ENCODE peak calls at places on chromosomes 5 and 9, in four cellular contexts. One of them, this sample, is unnamed.

GRCh38 chr9:6902423-6902822 is 144.7 kb downstream of the KDM4C start:
- DNase-seq in stimulated activated naive CD8-positive, alpha-beta T cell treated with anti-CD3 and anti-CD28 coated beads, Interleukin-15, Interleukin-2, amounts not matched to agents 100 U/mL and 50 U/mL, for 24 hours: no peak
- DNase-seq in AG08396: no peak
- DNase-seq in HuH-7: no peak
- DNase-seq in this sample: no peak

GRCh38 chr5:113264061-113264460 is 170.7 kb downstream of the TSSK1B start:
- DNase-seq in stimulated activated naive CD8-positive, alpha-beta T cell treated with anti-CD3 and anti-CD28 coated beads, Interleukin-15, Interleukin-2, amounts not matched to agents 100 U/mL and 50 U/mL, for 24 hours: no peak
- DNase-seq in AG08396: no peak
- DNase-seq in HuH-7: no peak
- DNase-seq in this sample: no peak

GRCh38 chr9:126057461-126057860 is 269.2 kb upstream of the MVB12B start:
- DNase-seq in stimulated activated naive CD8-positive, alpha-beta T cell treated with anti-CD3 and anti-CD28 coated beads, Interleukin-15, Interleukin-2, amounts not matched to agents 100 U/mL and 50 U/mL, for 24 hours: no peak
- DNase-seq in AG08396: no peak
- DNase-seq in HuH-7: no peak
- DNase-seq in this sample: no peak

GRCh38 chr9:92724528-92725265 is 39.9 kb downstream of the BICD2 start:
- DNase-seq in stimulated activated naive CD8-positive, alpha-beta T cell treated with anti-CD3 and anti-CD28 coated beads, Interleukin-15, Interleukin-2, amounts not matched to agents 100 U/mL and 50 U/mL, for 24 hours: no peak
- DNase-seq in AG08396: no peak
- DNase-seq in HuH-7: no peak
- DNase-seq in this sample: no peak

GRCh38 chr9:2809692-2810423 is 34.0 kb downstream of the PUM3 start:
- DNase-seq in stimulated activated naive CD8-positive, alpha-beta T cell treated with anti-CD3 and anti-CD28 coated beads, Interleukin-15, Interleukin-2, amounts not matched to agents 100 U/mL and 50 U/mL, for 24 hours: no peak
- DNase-seq in AG08396: peak
- DNase-seq in HuH-7: no peak
- DNase-seq in this sample: no peak

GRCh38 chr9:93597871-93598646 is 21.7 kb downstream of the PHF2 start:
- DNase-seq in stimulated activated naive CD8-positive, alpha-beta T cell treated with anti-CD3 and anti-CD28 coated beads, Interleukin-15, Interleukin-2, amounts not matched to agents 100 U/mL and 50 U/mL, for 24 hours: no peak
- DNase-seq in AG08396: no peak
- DNase-seq in HuH-7: no peak
- DNase-seq in this sample: no peak

GRCh38 chr5:74055446-74056097 is 429.6 kb downstream of the ARHGEF28 start:
- DNase-seq in stimulated activated naive CD8-positive, alpha-beta T cell treated with anti-CD3 and anti-CD28 coated beads, Interleukin-15, Interleukin-2, amounts not matched to agents 100 U/mL and 50 U/mL, for 24 hours: no peak
- DNase-seq in AG08396: no peak
- DNase-seq in HuH-7: no peak
- DNase-seq in this sample: no peak

GRCh38 chr5:124872615-124873014 is 126.2 kb upstream of the ZNF608 start:
- DNase-seq in stimulated activated naive CD8-positive, alpha-beta T cell treated with anti-CD3 and anti-CD28 coated beads, Interleukin-15, Interleukin-2, amounts not matched to agents 100 U/mL and 50 U/mL, for 24 hours: no peak
- DNase-seq in AG08396: no peak
- DNase-seq in HuH-7: no peak
- DNase-seq in this sample: no peak

GRCh38 chr9:75892168-75892901 is 1.9 kb downstream of the PCSK5 start:
- DNase-seq in stimulated activated naive CD8-positive, alpha-beta T cell treated with anti-CD3 and anti-CD28 coated beads, Interleukin-15, Interleukin-2, amounts not matched to agents 100 U/mL and 50 U/mL, for 24 hours: peak
- DNase-seq in AG08396: peak
- DNase-seq in HuH-7: peak
- DNase-seq in this sample: peak

GRCh38 chr5:132364319-132364718 is 5.2 kb upstream of the SLC22A5 start:
- DNase-seq in stimulated activated naive CD8-positive, alpha-beta T cell treated with anti-CD3 and anti-CD28 coated beads, Interleukin-15, Interleukin-2, amounts not matched to agents 100 U/mL and 50 U/mL, for 24 hours: no peak
- DNase-seq in AG08396: peak
- DNase-seq in HuH-7: no peak
- DNase-seq in this sample: no peak

GRCh38 chr5:1279443-1280151 is 15.3 kb downstream of the TERT start:
- DNase-seq in stimulated activated naive CD8-positive, alpha-beta T cell treated with anti-CD3 and anti-CD28 coated beads, Interleukin-15, Interleukin-2, amounts not matched to agents 100 U/mL and 50 U/mL, for 24 hours: no peak
- DNase-seq in AG08396: no peak
- DNase-seq in HuH-7: no peak
- DNase-seq in this sample: no peak

GRCh38 chr9:131854334-131854733 is 114.5 kb upstream of the RAPGEF1 start:
- DNase-seq in stimulated activated naive CD8-positive, alpha-beta T cell treated with anti-CD3 and anti-CD28 coated beads, Interleukin-15, Interleukin-2, amounts not matched to agents 100 U/mL and 50 U/mL, for 24 hours: no peak
- DNase-seq in AG08396: no peak
- DNase-seq in HuH-7: no peak
- DNase-seq in this sample: no peak

GRCh38 chr9:131432597-131433301 is 38.9 kb downstream of the PRRC2B start:
- DNase-seq in stimulated activated naive CD8-positive, alpha-beta T cell treated with anti-CD3 and anti-CD28 coated beads, Interleukin-15, Interleukin-2, amounts not matched to agents 100 U/mL and 50 U/mL, for 24 hours: no peak
- DNase-seq in AG08396: peak
- DNase-seq in HuH-7: no peak
- DNase-seq in this sample: no peak

GRCh38 chr9:134590240-134591081 is 51.1 kb upstream of the COL5A1 start:
- DNase-seq in stimulated activated naive CD8-positive, alpha-beta T cell treated with anti-CD3 and anti-CD28 coated beads, Interleukin-15, Interleukin-2, amounts not matched to agents 100 U/mL and 50 U/mL, for 24 hours: no peak
- DNase-seq in AG08396: no peak
- DNase-seq in HuH-7: no peak
- DNase-seq in this sample: no peak

GRCh38 chr9:135890190-135890861 is 17.0 kb downstream of the CAMSAP1 start:
- DNase-seq in stimulated activated naive CD8-positive, alpha-beta T cell treated with anti-CD3 and anti-CD28 coated beads, Interleukin-15, Interleukin-2, amounts not matched to agents 100 U/mL and 50 U/mL, for 24 hours: no peak
- DNase-seq in AG08396: no peak
- DNase-seq in HuH-7: no peak
- DNase-seq in this sample: no peak

GRCh38 chr9:71249729-71250317 is 128.4 kb upstream of the TRPM3 start:
- DNase-seq in stimulated activated naive CD8-positive, alpha-beta T cell treated with anti-CD3 and anti-CD28 coated beads, Interleukin-15, Interleukin-2, amounts not matched to agents 100 U/mL and 50 U/mL, for 24 hours: no peak
- DNase-seq in AG08396: peak
- DNase-seq in HuH-7: peak
- DNase-seq in this sample: peak

GRCh38 chr5:78129632-78130031 is 164.9 kb downstream of the AP3B1 start:
- DNase-seq in stimulated activated naive CD8-positive, alpha-beta T cell treated with anti-CD3 and anti-CD28 coated beads, Interleukin-15, Interleukin-2, amounts not matched to agents 100 U/mL and 50 U/mL, for 24 hours: no peak
- DNase-seq in AG08396: no peak
- DNase-seq in HuH-7: no peak
- DNase-seq in this sample: no peak

GRCh38 chr5:172133359-172134029 is 54.5 kb downstream of the STK10 start:
- DNase-seq in stimulated activated naive CD8-positive, alpha-beta T cell treated with anti-CD3 and anti-CD28 coated beads, Interleukin-15, Interleukin-2, amounts not matched to agents 100 U/mL and 50 U/mL, for 24 hours: peak
- DNase-seq in AG08396: peak
- DNase-seq in HuH-7: no peak
- DNase-seq in this sample: no peak

GRCh38 chr5:80254767-80255424 is 952 bp downstream of the SERINC5 start:
- DNase-seq in stimulated activated naive CD8-positive, alpha-beta T cell treated with anti-CD3 and anti-CD28 coated beads, Interleukin-15, Interleukin-2, amounts not matched to agents 100 U/mL and 50 U/mL, for 24 hours: peak
- DNase-seq in AG08396: peak
- DNase-seq in HuH-7: no peak
- DNase-seq in this sample: no peak

GRCh38 chr5:149581192-149581861 is at the start of gene ARHGEF37:
- DNase-seq in stimulated activated naive CD8-positive, alpha-beta T cell treated with anti-CD3 and anti-CD28 coated beads, Interleukin-15, Interleukin-2, amounts not matched to agents 100 U/mL and 50 U/mL, for 24 hours: peak
- DNase-seq in AG08396: peak
- DNase-seq in HuH-7: peak
- DNase-seq in this sample: peak